ENCODE peak calls at places on chromosomes 13 and 19, in ten cellular contexts. D is RWPE1, T is uterus, M is K562, C is PC-9, F is cardiac fibroblast, L is tibial artery, R is BJ, Z is sigmoid colon, E is A549. P is an unnamed sample.

GRCh38 chr19:49340069-49340864 is 5.1 kb downstream of the CD37 start:
- DNase-seq in D (peak; percentile 58), T (peak; percentile 74), M (peak; percentile 87), C (no peak), F (peak; percentile 22), L (peak; percentile 80), R (no peak), Z (peak; percentile 85), E (no peak), P (no peak)

GRCh38 chr19:43438291-43439162 is 23.8 kb downstream of the TEX101 start:
- DNase-seq in D (peak; percentile 29), T (peak; percentile 79), M (no peak), C (peak; percentile 59), F (peak; percentile 82), L (no peak), R (peak; percentile 98), Z (peak; percentile 86), E (peak; percentile 36), P (no peak)

GRCh38 chr13:39451301-39451700 is 151.7 kb downstream of the LHFPL6 start:
- DNase-seq in D (no peak), T (no peak), M (no peak), C (no peak), F (peak; percentile 62), L (no peak), R (no peak), Z (no peak), E (no peak), P (no peak)

GRCh38 chr19:12782174-12782423 is 6.7 kb upstream of the HOOK2 start:
- DNase-seq in D (no peak), T (no peak), M (no peak), C (no peak), F (no peak), L (peak; percentile 68), R (no peak), Z (no peak), E (no peak), P (no peak)

GRCh38 chr19:38304352-38304865 is 358 bp downstream of the C19orf33 start:
- DNase-seq in D (no peak), T (no peak), M (no peak), C (no peak), F (no peak), L (no peak), R (no peak), Z (no peak), E (no peak), P (no peak)

GRCh38 chr19:50362030-50362412 is 3.4 kb downstream of the NAPSA start:
- DNase-seq in D (no peak), T (no peak), M (no peak), C (no peak), F (no peak), L (no peak), R (no peak), Z (no peak), E (no peak), P (no peak)

GRCh38 chr19:43780706-43781525 is at the start of gene KCNN4:
- DNase-seq in D (peak; percentile 72), T (no peak), M (peak; percentile 65), C (peak; percentile 80), F (no peak), L (no peak), R (no peak), Z (no peak), E (peak; percentile 77), P (no peak)

GRCh38 chr13:58979851-58980250 is 1183.9 kb downstream of the DIAPH3 start:
- DNase-seq in D (no peak), T (no peak), M (no peak), C (no peak), F (no peak), L (no peak), R (no peak), Z (no peak), E (no peak), P (no peak)

GRCh38 chr13:20588529-20589110 is 21.7 kb downstream of the IFT88 start:
- DNase-seq in D (no peak), T (no peak), M (peak; percentile 8), C (no peak), F (no peak), L (no peak), R (no peak), Z (no peak), E (no peak), P (no peak)

GRCh38 chr19:11047856-11048255 is 41.4 kb upstream of the LDLR start:
- DNase-seq in D (no peak), T (no peak), M (no peak), C (no peak), F (no peak), L (no peak), R (no peak), Z (no peak), E (no peak), P (no peak)

GRCh38 chr13:101739382-101740178 is 287.1 kb downstream of the ITGBL1 start:
- DNase-seq in D (no peak), T (no peak), M (no peak), C (no peak), F (no peak), L (no peak), R (no peak), Z (no peak), E (no peak), P (no peak)

GRCh38 chr13:98488736-98489135 is 88.2 kb downstream of the STK24 start:
- DNase-seq in D (no peak), T (no peak), M (no peak), C (no peak), F (no peak), L (no peak), R (no peak), Z (no peak), E (no peak), P (no peak)

GRCh38 chr13:20882206-20882605 is 20.3 kb downstream of the XPO4 start:
- DNase-seq in D (no peak), T (no peak), M (no peak), C (no peak), F (peak; percentile 14), L (no peak), R (no peak), Z (no peak), E (no peak), P (no peak)

GRCh38 chr19:29478578-29479565 is 46.9 kb upstream of the VSTM2B start:
- DNase-seq in D (no peak), T (no peak), M (peak; percentile 61), C (peak; percentile 24), F (no peak), L (no peak), R (no peak), Z (no peak), E (peak; percentile 55), P (peak; percentile 71)

GRCh38 chr13:28819046-28819747 is 942 bp upstream of the MTUS2 start:
- DNase-seq in D (no peak), T (no peak), M (no peak), C (no peak), F (peak; percentile 11), L (no peak), R (no peak), Z (no peak), E (peak; percentile 10), P (no peak)

GRCh38 chr13:47459512-47459911 is 541.6 kb downstream of the SUCLA2 start:
- DNase-seq in D (no peak), T (no peak), M (no peak), C (no peak), F (peak; percentile 61), L (no peak), R (no peak), Z (no peak), E (no peak), P (no peak)
- TF ChIP-seq CTCF in D (no peak), T (peak; percentile 8), M (no peak), C (no peak), F (peak; percentile 23), L (peak; percentile 45), R (peak; percentile 48), Z (no peak), E (no peak), P (no peak)

DNA sequence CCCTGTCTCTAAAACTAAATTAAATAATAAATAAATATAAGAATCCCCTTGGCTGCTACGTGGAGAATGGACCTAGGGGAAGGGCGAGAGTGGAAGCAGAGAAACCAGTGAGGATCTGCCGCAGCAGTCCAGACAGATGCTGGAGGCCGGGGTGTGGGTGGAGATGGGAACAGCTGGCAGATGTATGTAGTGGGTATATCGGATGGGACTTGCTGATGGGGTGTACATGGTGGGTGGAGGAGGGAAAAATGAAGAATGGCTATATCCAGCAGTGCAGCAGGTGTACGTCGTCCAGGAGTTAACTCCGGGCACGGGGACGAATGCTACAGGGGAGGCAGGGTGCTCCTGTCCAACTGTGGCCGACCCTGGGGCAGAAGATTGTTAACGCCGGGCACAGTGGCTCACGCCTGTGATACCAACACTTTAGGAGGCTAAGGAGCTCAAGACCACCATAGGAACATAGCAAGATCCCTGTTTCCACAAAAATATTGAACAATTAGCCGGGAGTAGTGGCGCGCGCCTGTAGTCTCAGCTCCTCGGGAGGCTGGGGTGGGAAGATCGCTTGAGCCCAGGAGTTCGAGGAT is 654 bp downstream of the CEP89 start:
- DNase-seq in D (no peak), T (no peak), M (no peak), C (no peak), F (no peak), L (no peak), R (no peak), Z (peak; percentile 64), E (no peak), P (no peak)
- TF ChIP-seq CTCF in D (no peak), T (no peak), M (no peak), C (no peak), F (no peak), L (no peak), R (no peak), Z (no peak), E (no peak), P (no peak)

GRCh38 chr13:40533072-40533471 is 133.4 kb downstream of the FOXO1 start:
- DNase-seq in D (no peak), T (no peak), M (no peak), C (no peak), F (no peak), L (no peak), R (no peak), Z (no peak), E (no peak), P (no peak)
- TF ChIP-seq CTCF in D (no peak), T (no peak), M (no peak), C (no peak), F (no peak), L (no peak), R (no peak), Z (no peak), E (no peak), P (no peak)

DNA sequence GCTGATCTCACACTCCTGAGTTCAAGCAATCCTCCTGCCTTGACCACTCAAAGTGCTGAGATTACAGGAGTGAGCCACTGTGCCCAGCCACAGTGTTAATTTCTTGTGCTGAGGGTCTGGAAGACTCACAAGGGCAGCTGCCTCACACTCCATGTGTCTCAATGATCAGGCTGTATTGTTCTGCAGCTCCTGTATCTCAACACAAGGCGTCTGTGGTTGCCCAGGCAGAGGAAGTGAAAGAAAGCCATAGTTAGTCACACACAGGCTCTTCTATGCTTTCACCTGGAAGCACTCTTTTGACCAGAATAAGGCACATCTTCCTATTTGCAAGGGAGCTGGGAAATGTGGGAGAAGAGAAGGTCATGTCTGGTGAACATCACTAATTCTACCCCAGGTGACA is 107.3 kb upstream of the ZNF507 start:
- DNase-seq in D (no peak), T (no peak), M (no peak), C (no peak), F (no peak), L (no peak), R (no peak), Z (no peak), E (no peak), P (no peak)
- TF ChIP-seq CTCF in D (no peak), T (no peak), M (no peak), C (no peak), F (no peak), L (no peak), R (no peak), Z (no peak), E (no peak), P (no peak)